ENCODE peak calls at places on chromosomes 6 and 20, in ten cellular contexts. One of them, this sample, is unnamed.

GRCh38 chr6:36961441-36962430 is 7.2 kb downstream of the PI16 start:
- DNase-seq in nucleus accumbens: no peak
- DNase-seq in HS-27A: no peak
- DNase-seq in adrenal gland: no peak
- DNase-seq in AG04449: no peak
- DNase-seq in thoracic aorta: no peak
- DNase-seq in activated CD4-positive, alpha-beta T cell treated with anti-CD3 and anti-CD28 coated beads for 48 hours: no peak
- DNase-seq in stimulated activated CD4-positive, alpha-beta T cell treated with anti-CD3 and anti-CD28 coated beads, Interleukin-1b, Interleukin-23, amount 100 ng/mL, for 1 hour: no peak
- DNase-seq in HCEC 1CT: no peak
- DNase-seq in GM12878: no peak
- DNase-seq in this sample: no peak

GRCh38 chr20:1973921-1974440 is 19.9 kb downstream of the PDYN start:
- DNase-seq in nucleus accumbens: no peak
- DNase-seq in HS-27A: no peak
- DNase-seq in adrenal gland: no peak
- DNase-seq in AG04449: no peak
- DNase-seq in thoracic aorta: no peak
- DNase-seq in activated CD4-positive, alpha-beta T cell treated with anti-CD3 and anti-CD28 coated beads for 48 hours: no peak
- DNase-seq in stimulated activated CD4-positive, alpha-beta T cell treated with anti-CD3 and anti-CD28 coated beads, Interleukin-1b, Interleukin-23, amount 100 ng/mL, for 1 hour: no peak
- DNase-seq in HCEC 1CT: no peak
- DNase-seq in GM12878: no peak
- DNase-seq in this sample: no peak

GRCh38 chr6:154298297-154298696 is 58.3 kb downstream of the IPCEF1 start:
- DNase-seq in nucleus accumbens: no peak
- DNase-seq in HS-27A: no peak
- DNase-seq in adrenal gland: no peak
- DNase-seq in AG04449: no peak
- DNase-seq in thoracic aorta: no peak
- DNase-seq in activated CD4-positive, alpha-beta T cell treated with anti-CD3 and anti-CD28 coated beads for 48 hours: no peak
- DNase-seq in stimulated activated CD4-positive, alpha-beta T cell treated with anti-CD3 and anti-CD28 coated beads, Interleukin-1b, Interleukin-23, amount 100 ng/mL, for 1 hour: no peak
- DNase-seq in HCEC 1CT: no peak
- DNase-seq in GM12878: peak; percentile 48
- DNase-seq in this sample: no peak

GRCh38 chr6:101392561-101393230 is 812 bp upstream of the GRIK2 start:
- DNase-seq in nucleus accumbens: no peak
- DNase-seq in HS-27A: no peak
- DNase-seq in adrenal gland: no peak
- DNase-seq in AG04449: no peak
- DNase-seq in thoracic aorta: no peak
- DNase-seq in activated CD4-positive, alpha-beta T cell treated with anti-CD3 and anti-CD28 coated beads for 48 hours: no peak
- DNase-seq in stimulated activated CD4-positive, alpha-beta T cell treated with anti-CD3 and anti-CD28 coated beads, Interleukin-1b, Interleukin-23, amount 100 ng/mL, for 1 hour: no peak
- DNase-seq in HCEC 1CT: no peak
- DNase-seq in GM12878: no peak
- DNase-seq in this sample: no peak

GRCh38 chr6:28809947-28810654 is 113.7 kb downstream of the TRIM27 start:
- DNase-seq in nucleus accumbens: no peak
- DNase-seq in HS-27A: no peak
- DNase-seq in adrenal gland: no peak
- DNase-seq in AG04449: no peak
- DNase-seq in thoracic aorta: no peak
- DNase-seq in activated CD4-positive, alpha-beta T cell treated with anti-CD3 and anti-CD28 coated beads for 48 hours: no peak
- DNase-seq in stimulated activated CD4-positive, alpha-beta T cell treated with anti-CD3 and anti-CD28 coated beads, Interleukin-1b, Interleukin-23, amount 100 ng/mL, for 1 hour: no peak
- DNase-seq in HCEC 1CT: peak; percentile 11
- DNase-seq in GM12878: no peak
- DNase-seq in this sample: no peak

GRCh38 chr6:168441434-168442391 is 729 bp downstream of the SMOC2 start:
- DNase-seq in nucleus accumbens: no peak
- DNase-seq in HS-27A: no peak
- DNase-seq in adrenal gland: no peak
- DNase-seq in AG04449: no peak
- DNase-seq in thoracic aorta: no peak
- DNase-seq in activated CD4-positive, alpha-beta T cell treated with anti-CD3 and anti-CD28 coated beads for 48 hours: no peak
- DNase-seq in stimulated activated CD4-positive, alpha-beta T cell treated with anti-CD3 and anti-CD28 coated beads, Interleukin-1b, Interleukin-23, amount 100 ng/mL, for 1 hour: no peak
- DNase-seq in HCEC 1CT: no peak
- DNase-seq in GM12878: no peak
- DNase-seq in this sample: no peak

GRCh38 chr6:134217516-134218140 is 100.3 kb downstream of the SGK1 start:
- DNase-seq in nucleus accumbens: no peak
- DNase-seq in HS-27A: no peak
- DNase-seq in adrenal gland: no peak
- DNase-seq in AG04449: no peak
- DNase-seq in thoracic aorta: no peak
- DNase-seq in activated CD4-positive, alpha-beta T cell treated with anti-CD3 and anti-CD28 coated beads for 48 hours: no peak
- DNase-seq in stimulated activated CD4-positive, alpha-beta T cell treated with anti-CD3 and anti-CD28 coated beads, Interleukin-1b, Interleukin-23, amount 100 ng/mL, for 1 hour: no peak
- DNase-seq in HCEC 1CT: no peak
- DNase-seq in GM12878: no peak
- DNase-seq in this sample: no peak

GRCh38 chr20:38726849-38727601 is 2.7 kb downstream of the SLC32A1 start:
- DNase-seq in nucleus accumbens: peak; percentile 18
- DNase-seq in HS-27A: no peak
- DNase-seq in adrenal gland: no peak
- DNase-seq in AG04449: no peak
- DNase-seq in thoracic aorta: no peak
- DNase-seq in activated CD4-positive, alpha-beta T cell treated with anti-CD3 and anti-CD28 coated beads for 48 hours: peak; percentile 89
- DNase-seq in stimulated activated CD4-positive, alpha-beta T cell treated with anti-CD3 and anti-CD28 coated beads, Interleukin-1b, Interleukin-23, amount 100 ng/mL, for 1 hour: peak; percentile 43
- DNase-seq in HCEC 1CT: no peak
- DNase-seq in GM12878: no peak
- DNase-seq in this sample: no peak

This sample was measured in amniotic stem cell.